ENCODE peak calls at places on chromosomes 13 and 19, in seven cellular contexts. One of them, this sample, is unnamed.
A peak's percentile ranks its signal among the peaks of the same experiment; 100 is the strongest.

GRCh38 chr13:102708991-102709390 is 14.1 kb upstream of the METTL21C start:
- DNase-seq in omental fat pad: no peak
- DNase-seq in MV-4-11: no peak
- DNase-seq in naive thymus-derived CD4-positive, alpha-beta T cell: no peak
- DNase-seq in nephron progenitor cell: no peak
- DNase-seq in Peyer's patch: no peak
- DNase-seq in stimulated activated CD4-positive, alpha-beta T cell treated with anti-CD3 and anti-CD28 coated beads, Interleukin-12 subunit alpha, Interleukin-12 subunit beta, amount 100 ng/mL, for 48 hours: no peak
- DNase-seq in this sample: no peak

GRCh38 chr19:7505682-7506384 is 10.1 kb upstream of the ZNF358 start:
- DNase-seq in naive thymus-derived CD4-positive, alpha-beta T cell: no peak
- DNase-seq in stimulated activated CD4-positive, alpha-beta T cell treated with anti-CD3 and anti-CD28 coated beads, Interleukin-12 subunit alpha, Interleukin-12 subunit beta, amount 100 ng/mL, for 48 hours: no peak
- DNase-seq in omental fat pad: no peak
- DNase-seq in MV-4-11: peak; percentile 24
- DNase-seq in Peyer's patch: peak; percentile 89
- DNase-seq in nephron progenitor cell: peak; percentile 62
- DNase-seq in this sample: no peak

GRCh38 chr19:53076984-53077383 is 26.2 kb downstream of the ZNF160 start:
- DNase-seq in stimulated activated CD4-positive, alpha-beta T cell treated with anti-CD3 and anti-CD28 coated beads, Interleukin-12 subunit alpha, Interleukin-12 subunit beta, amount 100 ng/mL, for 48 hours: no peak
- DNase-seq in naive thymus-derived CD4-positive, alpha-beta T cell: no peak
- DNase-seq in omental fat pad: peak; percentile 35
- DNase-seq in MV-4-11: no peak
- DNase-seq in nephron progenitor cell: peak; percentile 45
- DNase-seq in Peyer's patch: no peak
- DNase-seq in this sample: no peak

GRCh38 chr13:27960362-27961226 is 8.5 kb downstream of the CDX2 start:
- DNase-seq in naive thymus-derived CD4-positive, alpha-beta T cell: no peak
- DNase-seq in Peyer's patch: peak; percentile 90
- DNase-seq in stimulated activated CD4-positive, alpha-beta T cell treated with anti-CD3 and anti-CD28 coated beads, Interleukin-12 subunit alpha, Interleukin-12 subunit beta, amount 100 ng/mL, for 48 hours: no peak
- DNase-seq in MV-4-11: peak; percentile 71
- DNase-seq in nephron progenitor cell: peak; percentile 82
- DNase-seq in omental fat pad: no peak
- DNase-seq in this sample: peak; percentile 17

GRCh38 chr19:47221890-47222289 is 9.1 kb downstream of the BBC3 start:
- DNase-seq in Peyer's patch: no peak
- DNase-seq in naive thymus-derived CD4-positive, alpha-beta T cell: no peak
- DNase-seq in stimulated activated CD4-positive, alpha-beta T cell treated with anti-CD3 and anti-CD28 coated beads, Interleukin-12 subunit alpha, Interleukin-12 subunit beta, amount 100 ng/mL, for 48 hours: no peak
- DNase-seq in omental fat pad: no peak
- DNase-seq in MV-4-11: no peak
- DNase-seq in nephron progenitor cell: no peak
- DNase-seq in this sample: no peak

GRCh38 chr19:42255766-42256750 is 1.1 kb upstream of the ERF start:
- DNase-seq in omental fat pad: no peak
- DNase-seq in Peyer's patch: peak; percentile 64
- DNase-seq in MV-4-11: no peak
- DNase-seq in naive thymus-derived CD4-positive, alpha-beta T cell: no peak
- DNase-seq in stimulated activated CD4-positive, alpha-beta T cell treated with anti-CD3 and anti-CD28 coated beads, Interleukin-12 subunit alpha, Interleukin-12 subunit beta, amount 100 ng/mL, for 48 hours: no peak
- DNase-seq in nephron progenitor cell: peak; percentile 48
- DNase-seq in this sample: no peak

GRCh38 chr13:44402902-44403719 is 29.5 kb downstream of the SERP2 start:
- DNase-seq in naive thymus-derived CD4-positive, alpha-beta T cell: no peak
- DNase-seq in stimulated activated CD4-positive, alpha-beta T cell treated with anti-CD3 and anti-CD28 coated beads, Interleukin-12 subunit alpha, Interleukin-12 subunit beta, amount 100 ng/mL, for 48 hours: no peak
- DNase-seq in nephron progenitor cell: no peak
- DNase-seq in Peyer's patch: no peak
- DNase-seq in omental fat pad: no peak
- DNase-seq in MV-4-11: no peak
- DNase-seq in this sample: no peak

GRCh38 chr13:100434010-100434763 is 154.4 kb downstream of the GGACT start:
- DNase-seq in naive thymus-derived CD4-positive, alpha-beta T cell: no peak
- DNase-seq in MV-4-11: no peak
- DNase-seq in nephron progenitor cell: no peak
- DNase-seq in omental fat pad: no peak
- DNase-seq in stimulated activated CD4-positive, alpha-beta T cell treated with anti-CD3 and anti-CD28 coated beads, Interleukin-12 subunit alpha, Interleukin-12 subunit beta, amount 100 ng/mL, for 48 hours: no peak
- DNase-seq in Peyer's patch: no peak
- DNase-seq in this sample: no peak

GRCh38 chr19:51786651-51787494 is 8.1 kb upstream of the FPR3 start:
- DNase-seq in nephron progenitor cell: no peak
- DNase-seq in omental fat pad: no peak
- DNase-seq in Peyer's patch: no peak
- DNase-seq in naive thymus-derived CD4-positive, alpha-beta T cell: no peak
- DNase-seq in MV-4-11: peak; percentile 84
- DNase-seq in stimulated activated CD4-positive, alpha-beta T cell treated with anti-CD3 and anti-CD28 coated beads, Interleukin-12 subunit alpha, Interleukin-12 subunit beta, amount 100 ng/mL, for 48 hours: no peak
- DNase-seq in this sample: no peak

This sample was measured in NCI-H1694.